ENCODE peak calls at places on chromosomes 16 and 17, in five cellular contexts. H is mucosa of descending colon, U is dorsolateral prefrontal cortex, F is cardiac fibroblast, V is hepatocyte. X is an unnamed sample.
A peak's percentile ranks its signal among the peaks of the same experiment; 100 is the strongest.

GRCh38 chr17:82302991-82303943 is 14.1 kb downstream of the CD7 start:
- DNase-seq in H (peak; percentile 40), V (no peak), F (no peak), U (no peak), X (no peak)

GRCh38 chr17:81057079-81057730 is 22.3 kb downstream of the BAIAP2 start:
- DNase-seq in U (peak; percentile 69), V (peak; percentile 83), H (peak; percentile 88), F (peak; percentile 51), X (peak; percentile 60)

GRCh38 chr16:49557070-49557446 is 183.5 kb downstream of the C16orf78 start:
- DNase-seq in V (peak; percentile 38), H (no peak), U (no peak), F (no peak), X (no peak)

GRCh38 chr16:82834156-82834758 is 207.5 kb downstream of the CDH13 start:
- DNase-seq in H (no peak), V (no peak), F (no peak), U (no peak), X (peak; percentile 27)

GRCh38 chr17:35160354-35161201 is 13.0 kb downstream of the UNC45B start:
- DNase-seq in F (no peak), U (no peak), H (no peak), V (no peak), X (no peak)

GRCh38 chr16:69150146-69150865 is 17.9 kb downstream of the UTP4 start:
- DNase-seq in V (peak; percentile 90), H (no peak), F (peak; percentile 87), U (peak; percentile 68), X (peak; percentile 90)

GRCh38 chr16:50665128-50665878 is 15.8 kb downstream of the SNX20 start:
- DNase-seq in V (peak; percentile 88), U (no peak), H (peak; percentile 85), F (peak; percentile 78), X (peak; percentile 76)

GRCh38 chr17:69050999-69051775 is 9.5 kb downstream of the ABCA9 start:
- DNase-seq in V (no peak), F (peak; percentile 78), U (no peak), H (no peak), X (peak; percentile 88)

GRCh38 chr16:57354311-57354710 is 4.3 kb upstream of the CCL22 start:
- DNase-seq in H (no peak), F (no peak), U (no peak), V (no peak), X (no peak)

GRCh38 chr17:330993-331701 is 21.5 kb downstream of the RPH3AL start:
- DNase-seq in F (no peak), V (no peak), U (peak; percentile 55), H (peak; percentile 37), X (no peak)

GRCh38 chr16:10994571-10994970 is 50.2 kb downstream of the CLEC16A start:
- DNase-seq in V (no peak), H (no peak), U (no peak), F (no peak), X (no peak)

GRCh38 chr16:1178295-1178910 is 25.5 kb downstream of the CACNA1H start:
- DNase-seq in F (no peak), U (no peak), H (no peak), V (no peak), X (no peak)

GRCh38 chr16:17404903-17405691 is 65.7 kb downstream of the XYLT1 start:
- DNase-seq in F (peak; percentile 76), V (no peak), U (peak; percentile 94), H (no peak), X (peak; percentile 43)

GRCh38 chr16:81745704-81746558 is 33.2 kb upstream of the PLCG2 start:
- DNase-seq in H (peak; percentile 81), V (peak; percentile 79), U (no peak), F (peak; percentile 58), X (peak; percentile 58)

GRCh38 chr17:7562208-7562605 is 488 bp downstream of the SENP3 start:
- DNase-seq in H (no peak), V (peak; percentile 54), U (no peak), F (no peak), X (no peak)

GRCh38 chr17:82126479-82127314 is 28.7 kb upstream of the FASN start:
- DNase-seq in V (no peak), U (no peak), H (no peak), F (no peak), X (no peak)

GRCh38 chr17:13558588-13558987 is 43.1 kb downstream of the HS3ST3A1 start:
- DNase-seq in H (no peak), U (no peak), F (peak; percentile 17), V (no peak), X (no peak)

GRCh38 chr17:19386974-19387920 is at the start of gene MFAP4:
- DNase-seq in F (peak; percentile 76), U (no peak), V (peak; percentile 90), H (peak; percentile 61), X (peak; percentile 95)

GRCh38 chr16:57039148-57039812 is 49.9 kb downstream of the NLRC5 start:
- DNase-seq in F (peak; percentile 87), H (no peak), V (no peak), U (no peak), X (peak; percentile 84)

GRCh38 chr16:17082126-17082882 is 388.5 kb downstream of the XYLT1 start:
- DNase-seq in H (no peak), V (no peak), F (no peak), U (no peak), X (no peak)

GRCh38 chr16:35561346-35561745 is 2101.9 kb downstream of the TP53TG3F start:
- DNase-seq in F (no peak), H (no peak), U (no peak), V (no peak), X (no peak)

GRCh38 chr17:65593870-65594584 is 32.6 kb upstream of the AXIN2 start:
- DNase-seq in V (peak; percentile 30), F (peak; percentile 30), H (no peak), U (no peak), X (peak; percentile 26)

GRCh38 chr16:57711331-57711730 is 16.7 kb downstream of the DRC7 start:
- DNase-seq in H (no peak), U (no peak), V (no peak), F (no peak), X (no peak)

GRCh38 chr17:71217769-71218168 is 903.1 kb upstream of the SOX9 start:
- DNase-seq in F (no peak), V (no peak), H (no peak), U (no peak), X (no peak)

GRCh38 chr16:75472908-75473877 is 8.7 kb upstream of the TMEM170A start:
- DNase-seq in F (no peak), H (no peak), V (no peak), U (no peak), X (no peak)

DNA sequence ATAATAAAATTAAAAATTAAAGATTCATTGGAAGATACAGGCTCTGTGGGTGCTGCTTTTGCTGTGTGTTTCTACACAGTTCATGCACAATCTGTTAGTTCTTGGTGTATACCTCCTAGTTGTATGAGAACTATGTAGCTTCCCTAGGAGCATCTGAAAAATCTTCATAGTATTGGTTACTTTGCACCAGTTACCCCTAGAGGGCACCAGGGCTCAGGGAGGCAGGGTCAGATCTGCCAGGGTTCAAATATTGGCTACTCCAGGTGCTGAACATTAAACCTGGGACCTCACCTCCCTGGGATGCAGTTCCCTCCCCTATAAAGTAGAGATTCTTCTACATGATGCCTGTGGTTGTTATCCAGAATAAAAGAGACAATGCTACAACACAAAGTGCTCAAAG is 583.0 kb upstream of the CDH11 start:
- DNase-seq in U (no peak), F (no peak), V (no peak), H (no peak), X (no peak)
- TF ChIP-seq CTCF in U (no peak), F (peak; percentile 31), V (peak; percentile 24), H (no peak), X (peak; percentile 41)

GRCh38 chr16:74031551-74031950 is 265.1 kb upstream of the PSMD7 start:
- DNase-seq in U (no peak), H (no peak), F (no peak), V (no peak), X (no peak)

GRCh38 chr16:74030000-74030399 is 266.6 kb upstream of the PSMD7 start:
- DNase-seq in U (no peak), H (peak; percentile 72), V (no peak), F (no peak), X (no peak)

GRCh38 chr16:74035816-74036215 is 260.8 kb upstream of the PSMD7 start:
- DNase-seq in V (peak; percentile 16), U (no peak), F (peak; percentile 13), H (no peak), X (peak; percentile 8)

GRCh38 chr16:74029122-74029805 is 267.4 kb upstream of the PSMD7 start:
- DNase-seq in F (no peak), U (no peak), H (no peak), V (no peak), X (no peak)

DNA sequence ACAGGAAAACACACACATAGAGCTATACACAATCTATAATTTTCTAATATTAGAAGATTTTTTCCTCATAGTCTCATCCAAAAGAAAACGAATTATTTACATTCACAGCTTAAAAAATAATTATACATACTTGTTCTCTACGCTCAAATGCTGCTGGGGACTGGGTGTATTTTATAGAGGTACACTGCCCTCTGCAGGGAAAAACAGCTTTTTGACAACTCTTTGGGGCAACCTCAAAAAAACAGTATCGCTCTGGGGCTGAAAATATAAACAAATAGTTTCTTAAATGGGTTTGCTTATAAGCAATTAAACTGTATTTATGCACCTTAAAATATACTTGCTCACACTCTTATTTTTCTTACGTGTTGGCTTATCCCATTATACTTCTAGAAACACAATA is 261.8 kb upstream of the PSMD7 start:
- DNase-seq in F (peak; percentile 35), U (no peak), H (no peak), V (peak; percentile 50), X (peak; percentile 28)
- TF ChIP-seq CTCF in F (peak; percentile 13), U (peak; percentile 44), H (no peak), V (peak; percentile 68), X (peak; percentile 40)

DNA sequence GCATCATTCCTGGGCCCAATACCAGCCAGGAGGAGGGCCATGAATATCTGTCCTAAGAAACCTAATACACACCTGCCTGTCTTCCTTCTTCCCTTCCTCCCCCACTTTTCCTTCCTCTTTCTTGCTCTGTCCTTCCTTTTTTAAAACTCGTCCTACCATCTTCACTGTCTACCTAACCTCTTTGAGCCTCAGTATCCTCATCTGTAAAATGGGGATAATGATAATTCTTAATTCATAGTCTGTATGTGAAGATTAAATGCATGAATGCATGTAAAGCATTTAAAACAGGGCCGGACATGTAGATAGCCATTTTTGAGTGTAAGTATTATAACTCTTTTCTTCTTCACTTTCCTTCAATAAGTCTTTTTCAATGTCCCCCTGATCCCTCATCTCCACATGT is 560 bp downstream of the CRYBA1 start:
- DNase-seq in F (no peak), H (no peak), U (no peak), V (no peak), X (no peak)
- TF ChIP-seq CTCF in F (no peak), H (no peak), U (no peak), V (no peak), X (no peak)

GRCh38 chr17:73801455-73802100 is 157.3 kb upstream of the SDK2 start:
- DNase-seq in V (no peak), F (no peak), U (no peak), H (no peak), X (no peak)
- TF ChIP-seq CTCF in V (no peak), F (no peak), U (no peak), H (no peak), X (no peak)

GRCh38 chr17:50056217-50056960 is 479 bp downstream of the ITGA3 start:
- DNase-seq in U (peak; percentile 59), F (peak; percentile 68), V (peak; percentile 87), H (peak; percentile 80), X (peak; percentile 71)
- TF ChIP-seq CTCF in U (peak; percentile 19), F (peak; percentile 61), V (peak; percentile 53), H (no peak), X (peak; percentile 49)